ENCODE peak calls at places on chromosomes 16 and 17, in eight cellular contexts. P is endothelial cell; R is skeletal muscle cell; E is A172; A is NCI-H460; T is CD4-positive, alpha-beta T cell; N is AG10803; Y is BJ. G is an unnamed sample.

GRCh38 chr17:1557355-1558095 is 5.1 kb downstream of the PITPNA start:
- DNase-seq in P (no peak), R (no peak), E (no peak), A (no peak), T (no peak), N (no peak), Y (no peak), G (no peak)

GRCh38 chr17:61402978-61403845 is 3.6 kb downstream of the TBX2 start:
- DNase-seq in P (no peak), R (no peak), E (no peak), A (no peak), T (no peak), N (no peak), Y (no peak), G (peak; percentile 77)

GRCh38 chr16:78200623-78201096 is 101.2 kb downstream of the WWOX start:
- DNase-seq in P (no peak), R (no peak), E (no peak), A (no peak), T (no peak), N (no peak), Y (no peak), G (no peak)

GRCh38 chr17:58314706-58315015 is 13.9 kb downstream of the TSPOAP1 start:
- DNase-seq in P (peak; percentile 1), R (no peak), E (no peak), A (no peak), T (no peak), N (no peak), Y (no peak), G (no peak)

GRCh38 chr16:17063156-17063555 is 407.6 kb downstream of the XYLT1 start:
- DNase-seq in P (no peak), R (no peak), E (no peak), A (no peak), T (no peak), N (no peak), Y (no peak), G (no peak)

GRCh38 chr16:88734361-88734728 is 28.0 kb downstream of the CTU2 start:
- DNase-seq in P (no peak), R (no peak), E (no peak), A (no peak), T (no peak), N (no peak), Y (no peak), G (no peak)

GRCh38 chr16:82963653-82964052 is 336.9 kb downstream of the CDH13 start:
- DNase-seq in P (no peak), R (no peak), E (no peak), A (no peak), T (no peak), N (no peak), Y (no peak), G (no peak)

GRCh38 chr17:65564793-65565192 is 3.3 kb upstream of the AXIN2 start:
- DNase-seq in P (no peak), R (no peak), E (no peak), A (no peak), T (no peak), N (no peak), Y (no peak), G (peak; percentile 38)

GRCh38 chr16:2779151-2779920 is 2.3 kb upstream of the ELOB start:
- DNase-seq in P (no peak), R (no peak), E (no peak), A (no peak), T (no peak), N (no peak), Y (no peak), G (no peak)

G was measured in adipocyte.